ENCODE peak calls at places on chromosomes 12 and 14, in four cellular contexts. P is lower lobe of right lung, W is mesenchymal stem cell, Y is cardiac muscle cell. J is an unnamed sample.

GRCh38 chr12:102891756-102892155 is 25.3 kb downstream of the PAH start:
- DNase-seq in P (no peak), W (no peak), Y (no peak), J (no peak)

GRCh38 chr12:76270657-76271358 is 77.4 kb downstream of the BBS10 start:
- DNase-seq in P (no peak), W (peak; percentile 57), Y (peak; percentile 19), J (no peak)

GRCh38 chr14:84750763-84751554 is 779.0 kb upstream of the FLRT2 start:
- DNase-seq in P (no peak), W (peak; percentile 64), Y (peak; percentile 61), J (no peak)

GRCh38 chr12:106987846-106988245 is 900 bp upstream of the MTERF2 start:
- DNase-seq in P (no peak), W (peak; percentile 17), Y (no peak), J (no peak)

GRCh38 chr14:52950898-52951729 is at the start of gene FERMT2:
- DNase-seq in P (peak; percentile 85), W (peak; percentile 90), Y (peak; percentile 95), J (peak; percentile 94)

GRCh38 chr14:62914025-62914424 is 131.2 kb downstream of the KCNH5 start:
- DNase-seq in P (no peak), W (peak; percentile 38), Y (no peak), J (no peak)

GRCh38 chr12:94710933-94711332 is 60.6 kb upstream of the TMCC3 start:
- DNase-seq in P (no peak), W (no peak), Y (peak; percentile 24), J (no peak)

GRCh38 chr14:94447986-94448808 is 4.4 kb downstream of the SERPINA11 start:
- DNase-seq in P (no peak), W (no peak), Y (no peak), J (peak; percentile 89)

GRCh38 chr12:132171293-132171967 is 27.2 kb downstream of the NOC4L start:
- DNase-seq in P (no peak), W (no peak), Y (no peak), J (no peak)

GRCh38 chr14:54568821-54569591 is 2.1 kb downstream of the SAMD4A start:
- DNase-seq in P (no peak), W (peak; percentile 81), Y (peak; percentile 36), J (no peak)

GRCh38 chr12:106037524-106038298 is 101.0 kb downstream of the NUAK1 start:
- DNase-seq in P (no peak), W (no peak), Y (peak; percentile 13), J (peak; percentile 7)

GRCh38 chr12:59808317-59808910 is 212.6 kb downstream of the SLC16A7 start:
- DNase-seq in P (no peak), W (peak; percentile 50), Y (peak; percentile 62), J (no peak)

GRCh38 chr14:20657216-20658211 is 16.0 kb upstream of the OR6S1 start:
- DNase-seq in P (no peak), W (no peak), Y (no peak), J (peak; percentile 83)

GRCh38 chr12:48198619-48198973 is 4.5 kb downstream of the OR10AD1 start:
- DNase-seq in P (peak; percentile 64), W (no peak), Y (peak; percentile 42), J (peak; percentile 91)

GRCh38 chr12:9043766-9044165 is 54.4 kb downstream of the KLRG1 start:
- DNase-seq in P (no peak), W (no peak), Y (no peak), J (no peak)

GRCh38 chr14:23056257-23056955 is 914 bp downstream of the CDH24 start:
- DNase-seq in P (peak; percentile 74), W (peak; percentile 84), Y (peak; percentile 70), J (no peak)

GRCh38 chr12:112185093-112185923 is 59.9 kb downstream of the TRAFD1 start:
- DNase-seq in P (no peak), W (no peak), Y (no peak), J (no peak)

GRCh38 chr14:81594012-81594411 is 60.4 kb upstream of the SEL1L start:
- DNase-seq in P (no peak), W (no peak), Y (peak; percentile 0), J (no peak)

GRCh38 chr14:94583557-94583956 is 2.3 kb downstream of the SERPINA5 start:
- DNase-seq in P (no peak), W (no peak), Y (no peak), J (no peak)

GRCh38 chr12:96063046-96063445 is 27.7 kb upstream of the LTA4H start:
- DNase-seq in P (no peak), W (peak; percentile 9), Y (peak; percentile 59), J (no peak)

GRCh38 chr12:52637299-52637698 is 14.7 kb downstream of the KRT2 start:
- DNase-seq in P (no peak), W (no peak), Y (no peak), J (peak; percentile 89)

GRCh38 chr14:103488960-103489359 is 33.7 kb downstream of the CKB start:
- DNase-seq in P (no peak), W (no peak), Y (peak; percentile 14), J (no peak)

GRCh38 chr14:76964695-76965094 is 63.8 kb downstream of the IRF2BPL start:
- DNase-seq in P (no peak), W (no peak), Y (no peak), J (no peak)

GRCh38 chr12:115709410-115710065 is 568.0 kb downstream of the MED13L start:
- DNase-seq in P (no peak), W (no peak), Y (peak; percentile 72), J (no peak)

GRCh38 chr14:20934148-20934762 is 21.0 kb upstream of the RNASE2 start:
- DNase-seq in P (peak; percentile 71), W (peak; percentile 3), Y (peak; percentile 38), J (no peak)

GRCh38 chr12:52455818-52456217 is 3.9 kb upstream of the KRT6B start:
- DNase-seq in P (no peak), W (no peak), Y (peak; percentile 85), J (no peak)

GRCh38 chr12:30110970-30111586 is 327.3 kb upstream of the TMTC1 start:
- DNase-seq in P (no peak), W (peak; percentile 80), Y (peak; percentile 72), J (no peak)

GRCh38 chr12:131152587-131152986 is 198.9 kb downstream of the ADGRD1 start:
- DNase-seq in P (no peak), W (no peak), Y (no peak), J (no peak)

GRCh38 chr14:50031534-50032313 is 84.6 kb downstream of the VCPKMT start:
- DNase-seq in P (no peak), W (no peak), Y (no peak), J (no peak)

GRCh38 chr12:107379852-107380567 is 286.7 kb upstream of the CRY1 start:
- DNase-seq in P (no peak), W (no peak), Y (no peak), J (no peak)

GRCh38 chr14:79842270-79842669 is 369.0 kb downstream of the DIO2 start:
- DNase-seq in P (no peak), W (peak; percentile 87), Y (peak; percentile 69), J (no peak)

GRCh38 chr14:105315211-105315721 is 718 bp downstream of the PACS2 start:
- DNase-seq in P (peak; percentile 65), W (peak; percentile 55), Y (peak; percentile 36), J (no peak)

GRCh38 chr12:41333988-41334387 is 145.9 kb downstream of the PDZRN4 start:
- DNase-seq in P (no peak), W (no peak), Y (no peak), J (no peak)

GRCh38 chr14:51167587-51168219 is 72.3 kb upstream of the TMX1 start:
- DNase-seq in P (no peak), W (peak; percentile 75), Y (peak; percentile 90), J (no peak)

GRCh38 chr12:46402861-46403731 is 30.5 kb upstream of the SLC38A2 start:
- DNase-seq in P (no peak), W (peak; percentile 79), Y (no peak), J (no peak)

GRCh38 chr12:52323416-52324067 is 2.3 kb upstream of the KRT83 start:
- DNase-seq in P (no peak), W (no peak), Y (no peak), J (no peak)

GRCh38 chr12:19006626-19007025 is 122.9 kb upstream of the PLEKHA5 start:
- DNase-seq in P (no peak), W (no peak), Y (no peak), J (no peak)
- H3K4me1 ChIP-seq in P (no peaks in the 10 kb centered on the region), W (no peaks in the 10 kb centered on the region), Y (no peaks in the 10 kb centered on the region), J (peaks cover 4% of the 10 kb centered on the region)

DNA sequence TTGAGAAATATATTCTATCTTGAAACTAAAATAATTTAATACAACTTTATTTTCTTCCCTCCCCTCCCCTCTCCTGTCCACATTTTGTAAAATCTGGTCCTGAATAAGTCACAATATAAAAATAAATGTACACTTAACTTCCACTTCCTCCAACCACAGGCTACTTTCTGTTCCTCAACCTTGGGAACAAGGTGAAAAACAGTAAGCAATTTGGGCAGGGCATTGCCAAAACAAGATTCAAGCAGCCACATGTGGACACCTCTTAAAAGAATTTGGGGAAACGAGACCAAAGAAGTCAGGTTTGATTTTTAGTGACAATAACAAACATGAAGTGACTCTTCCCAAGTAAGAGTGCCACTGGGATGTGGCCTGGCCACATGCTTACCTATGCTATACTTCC is 115.7 kb downstream of the PTPRQ start:
- DNase-seq in P (no peak), W (no peak), Y (no peak), J (no peak)
- H3K36me3 ChIP-seq in P (no peaks in the 10 kb centered on the region), W (no peaks in the 10 kb centered on the region), Y (no peaks in the 10 kb centered on the region), J (no peaks in the 10 kb centered on the region)

GRCh38 chr14:100386121-100386520 is 63.0 kb downstream of the SLC25A47 start:
- DNase-seq in P (no peak), W (peak; percentile 57), Y (peak; percentile 47), J (no peak)

GRCh38 chr14:100387450-100387849 is 64.3 kb downstream of the SLC25A47 start:
- DNase-seq in P (no peak), W (no peak), Y (no peak), J (no peak)

GRCh38 chr14:100389497-100390104 is 66.5 kb downstream of the SLC25A47 start:
- DNase-seq in P (no peak), W (no peak), Y (no peak), J (no peak)

GRCh38 chr14:100386846-100387245 is 63.7 kb downstream of the SLC25A47 start:
- DNase-seq in P (no peak), W (no peak), Y (no peak), J (no peak)

GRCh38 chr14:100388137-100389050 is 65.3 kb downstream of the SLC25A47 start:
- DNase-seq in P (no peak), W (no peak), Y (no peak), J (no peak)
- H3K4me1 ChIP-seq in P (peaks cover 44% of the 10 kb centered on the region), W (peaks cover 34% of the 10 kb centered on the region), Y (peaks cover 7% of the 10 kb centered on the region), J (peaks cover 38% of the 10 kb centered on the region)

DNA sequence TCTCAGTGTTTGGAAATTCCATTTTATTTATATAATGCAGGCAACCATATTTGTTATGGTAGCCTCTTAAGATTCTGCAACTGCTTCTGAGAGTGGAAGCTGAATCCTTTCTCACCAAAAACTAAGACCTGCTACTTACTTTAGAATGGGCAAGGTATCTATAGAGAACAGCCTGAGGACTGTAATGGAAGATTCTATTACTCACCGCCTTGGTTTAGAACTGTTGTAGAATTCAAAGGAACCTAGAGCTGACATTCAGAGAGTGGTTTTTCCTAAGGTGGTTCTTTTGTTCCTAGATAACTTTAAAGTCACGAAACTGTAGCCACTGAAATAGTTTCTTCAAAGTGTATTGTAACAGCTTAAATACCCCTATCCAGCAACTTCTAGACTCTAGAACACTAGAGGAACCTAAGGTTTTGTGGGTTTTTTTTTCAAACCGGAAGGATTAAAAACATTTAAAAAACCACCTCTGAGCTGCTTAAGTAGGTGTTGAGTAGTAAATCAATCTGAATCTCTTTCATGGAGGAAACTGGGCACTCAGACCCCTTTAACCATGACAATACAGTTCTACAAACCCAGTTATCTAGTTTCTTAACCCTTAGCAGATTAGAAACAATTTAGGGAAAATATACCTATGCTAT is 4.2 kb downstream of the TDP1 start:
- DNase-seq in P (no peak), W (no peak), Y (no peak), J (no peak)
- H3K36me3 ChIP-seq in P (peaks cover 21% of the 10 kb centered on the region), W (peaks cover 40% of the 10 kb centered on the region), Y (peaks cover 9% of the 10 kb centered on the region), J (peaks cover 12% of the 10 kb centered on the region)

J was measured in esophagus muscularis mucosa.